ENCODE peak calls at places on chromosomes 12 and 14, in eight cellular contexts. P, T, Q, J, Y, L, N and C are unnamed samples.
A peak's percentile ranks its signal among the peaks of the same experiment; 100 is the strongest.

GRCh38 chr14:104355101-104355691 is 216.8 kb downstream of the KIF26A start:
- DNase-seq in P (peak; percentile 26), T (no peak), Q (no peak), J (no peak), Y (no peak), L (no peak), N (no peak), C (peak; percentile 25)

GRCh38 chr14:95043732-95044462 is 113.4 kb downstream of the DICER1 start:
- DNase-seq in P (no peak), T (no peak), Q (no peak), J (no peak), Y (no peak), L (no peak), N (no peak), C (peak; percentile 19)

GRCh38 chr12:75784591-75784990 is 247.0 kb downstream of the PHLDA1 start:
- DNase-seq in P (no peak), T (no peak), Q (peak; percentile 25), J (no peak), Y (no peak), L (no peak), N (no peak), C (no peak)

GRCh38 chr12:56758728-56759269 is 4.3 kb upstream of the HSD17B6 start:
- DNase-seq in P (no peak), T (no peak), Q (no peak), J (no peak), Y (no peak), L (no peak), N (no peak), C (no peak)

GRCh38 chr12:49092086-49092815 is 2.4 kb downstream of the DHH start:
- DNase-seq in P (peak; percentile 61), T (peak; percentile 40), Q (peak; percentile 49), J (no peak), Y (peak; percentile 35), L (peak; percentile 51), N (peak; percentile 56), C (peak; percentile 86)

GRCh38 chr12:123069436-123070266 is 81.2 kb downstream of the PITPNM2 start:
- DNase-seq in P (no peak), T (no peak), Q (no peak), J (no peak), Y (no peak), L (no peak), N (no peak), C (no peak)

GRCh38 chr12:83904175-83904574 is 1008.4 kb downstream of the SLC6A15 start:
- DNase-seq in P (no peak), T (no peak), Q (no peak), J (no peak), Y (no peak), L (no peak), N (no peak), C (no peak)

GRCh38 chr14:75934998-75935628 is 46.7 kb downstream of the TGFB3 start:
- DNase-seq in P (no peak), T (no peak), Q (no peak), J (no peak), Y (no peak), L (no peak), N (no peak), C (no peak)

GRCh38 chr12:98002887-98003493 is 512.4 kb upstream of the TMPO start:
- DNase-seq in P (peak; percentile 44), T (no peak), Q (peak; percentile 0), J (peak; percentile 4), Y (no peak), L (no peak), N (peak; percentile 26), C (peak; percentile 73)

GRCh38 chr14:64235652-64236640 is 58.2 kb downstream of the ESR2 start:
- DNase-seq in P (no peak), T (no peak), Q (no peak), J (no peak), Y (no peak), L (no peak), N (no peak), C (no peak)

GRCh38 chr14:96095581-96096476 is 56.7 kb downstream of the C14orf132 start:
- DNase-seq in P (no peak), T (no peak), Q (peak; percentile 92), J (peak; percentile 79), Y (no peak), L (no peak), N (no peak), C (no peak)

GRCh38 chr12:14952295-14952995 is 9.0 kb downstream of the ARHGDIB start:
- DNase-seq in P (no peak), T (peak; percentile 47), Q (peak; percentile 78), J (peak; percentile 84), Y (peak; percentile 33), L (peak; percentile 51), N (peak; percentile 77), C (no peak)

GRCh38 chr14:68549966-68550705 is 242.7 kb downstream of the ZFP36L1 start:
- DNase-seq in P (no peak), T (no peak), Q (peak; percentile 66), J (no peak), Y (no peak), L (no peak), N (no peak), C (no peak)

GRCh38 chr14:45492876-45493275 is 239.9 kb upstream of the MIS18BP1 start:
- DNase-seq in P (no peak), T (no peak), Q (no peak), J (no peak), Y (no peak), L (no peak), N (no peak), C (no peak)

GRCh38 chr14:61140872-61141271 is 140.3 kb downstream of the TMEM30B start:
- DNase-seq in P (no peak), T (no peak), Q (peak; percentile 26), J (peak; percentile 24), Y (no peak), L (no peak), N (no peak), C (no peak)